ENCODE peak calls at places on chromosomes 1 and 21, in four cellular contexts. B, K, Y and Q are unnamed samples.
A peak's percentile ranks its signal among the peaks of the same experiment; 100 is the strongest.

GRCh38 chr1:101967871-101968270 is 28.9 kb downstream of the OLFM3 start:
- DNase-seq in K (no peak), Y (no peak), B (no peak), Q (no peak)

GRCh38 chr1:209650454-209650853 is 1.8 kb downstream of the LAMB3 start:
- DNase-seq in K (no peak), B (no peak), Y (no peak), Q (no peak)

GRCh38 chr1:208007938-208008342 is 97.0 kb upstream of the CD34 start:
- DNase-seq in B (no peak), Y (no peak), K (no peak), Q (no peak)

GRCh38 chr1:156073110-156073693 is 9.1 kb downstream of the MEX3A start:
- DNase-seq in B (no peak), Y (no peak), K (peak; percentile 43), Q (no peak)

GRCh38 chr1:241592273-241592958 is 47.8 kb downstream of the CHML start:
- DNase-seq in Y (no peak), K (no peak), B (no peak), Q (no peak)

GRCh38 chr1:62515055-62515454 is 78.2 kb downstream of the USP1 start:
- DNase-seq in Y (no peak), B (no peak), K (no peak), Q (no peak)

GRCh38 chr1:57067863-57068262 is 102.0 kb upstream of the C8B start:
- DNase-seq in Y (no peak), B (peak; percentile 61), K (no peak), Q (peak; percentile 33)

GRCh38 chr1:8473121-8473891 is 155.4 kb downstream of the SLC45A1 start:
- DNase-seq in K (no peak), B (no peak), Y (no peak), Q (no peak)

GRCh38 chr1:217482356-217483102 is 148.4 kb downstream of the GPATCH2 start:
- DNase-seq in K (no peak), B (no peak), Y (no peak), Q (no peak)

GRCh38 chr1:212955098-212955497 is 4.8 kb downstream of the VASH2 start:
- DNase-seq in Y (no peak), K (no peak), B (no peak), Q (no peak)

GRCh38 chr1:924619-925323 is 1.0 kb downstream of the SAMD11 start:
- DNase-seq in K (peak; percentile 84), Y (no peak), B (peak; percentile 59), Q (peak; percentile 50)

GRCh38 chr1:47561523-47562007 is 123.7 kb downstream of the FOXD2 start:
- DNase-seq in K (peak; percentile 56), Y (no peak), B (no peak), Q (no peak)

GRCh38 chr1:66624412-66625060 is 90.6 kb downstream of the SGIP1 start:
- DNase-seq in K (no peak), Y (no peak), B (no peak), Q (no peak)

GRCh38 chr1:73635021-73635420 is 563.0 kb downstream of the LRRIQ3 start:
- DNase-seq in K (no peak), Y (no peak), B (no peak), Q (no peak)

DNA sequence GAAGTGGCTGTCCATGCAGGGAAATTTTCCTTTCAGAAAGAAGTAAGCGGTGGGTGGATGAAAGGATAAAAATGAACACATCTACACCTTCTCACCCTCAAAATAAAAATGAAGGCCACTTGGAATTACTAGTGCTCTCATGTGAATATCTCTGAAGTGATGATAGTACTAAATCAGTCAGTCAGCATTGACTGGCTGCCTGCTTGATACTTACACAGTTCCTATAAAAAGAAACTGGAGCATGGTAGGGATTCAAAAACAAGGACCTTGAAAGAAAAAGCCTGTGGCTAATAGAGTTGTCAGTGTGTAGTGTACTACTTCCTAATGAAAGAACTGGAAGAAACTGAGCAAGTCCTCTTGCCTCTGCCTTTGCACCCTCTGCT is 239.7 kb downstream of the HLX start:
- DNase-seq in B (no peak), Y (no peak), K (no peak), Q (no peak)
- H3K27ac ChIP-seq in B (no peak overlapping the region), Y (peak overlapping the region; percentile 75), K (no peak overlapping the region), Q (no peak overlapping the region)

DNA sequence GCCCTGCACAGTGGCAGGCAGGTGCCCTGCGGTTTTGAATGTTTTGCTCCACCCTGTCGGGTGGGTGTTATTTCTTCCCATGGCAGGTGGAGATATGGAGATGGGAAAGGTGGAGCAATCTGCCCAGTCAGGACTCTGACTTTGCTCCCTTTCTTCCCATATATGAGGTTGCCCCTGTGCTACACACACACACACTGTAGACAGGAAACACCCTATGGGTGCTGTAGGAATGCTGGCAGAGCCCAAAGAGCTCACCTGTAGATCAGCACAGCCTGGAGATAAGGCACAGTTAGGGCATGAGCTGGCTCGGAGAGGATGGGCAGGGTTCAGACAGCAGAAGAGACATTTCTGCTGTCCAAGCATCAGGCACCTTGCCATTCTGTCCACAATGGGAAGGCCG is 246.0 kb upstream of the AJAP1 start:
- DNase-seq in B (peak; percentile 17), Y (no peak), K (no peak), Q (no peak)
- H3K9me3 ChIP-seq in B (no peaks in the 10 kb centered on the region), Y (no peaks in the 10 kb centered on the region), K (peaks cover 1% of the 10 kb centered on the region), Q (no peaks in the 10 kb centered on the region)

GRCh38 chr1:38073926-38074677 is 27.5 kb upstream of the POU3F1 start:
- DNase-seq in K (no peak), Y (no peak), B (no peak), Q (no peak)

GRCh38 chr1:38076038-38076437 is 29.4 kb upstream of the POU3F1 start:
- DNase-seq in Y (no peak), K (peak; percentile 93), B (no peak), Q (peak; percentile 22)

GRCh38 chr1:38071530-38072266 is 25.1 kb upstream of the POU3F1 start:
- DNase-seq in B (no peak), Y (peak; percentile 43), K (no peak), Q (peak; percentile 36)

GRCh38 chr1:38075191-38075590 is 28.6 kb upstream of the POU3F1 start:
- DNase-seq in K (no peak), Y (no peak), B (no peak), Q (no peak)

GRCh38 chr1:38072858-38073257 is 26.3 kb upstream of the POU3F1 start:
- DNase-seq in B (no peak), Y (no peak), K (no peak), Q (no peak)
- H3K27ac ChIP-seq in B (no peak overlapping the region), Y (no peak overlapping the region), K (peak overlapping the region; percentile 94), Q (no peak overlapping the region)

GRCh38 chr21:23021481-23021880 is 2023.3 kb downstream of the NCAM2 start:
- DNase-seq in B (no peak), Y (no peak), K (no peak), Q (no peak)

GRCh38 chr21:23020969-23021368 is 2022.8 kb downstream of the NCAM2 start:
- DNase-seq in Y (no peak), K (no peak), B (no peak), Q (no peak)

DNA sequence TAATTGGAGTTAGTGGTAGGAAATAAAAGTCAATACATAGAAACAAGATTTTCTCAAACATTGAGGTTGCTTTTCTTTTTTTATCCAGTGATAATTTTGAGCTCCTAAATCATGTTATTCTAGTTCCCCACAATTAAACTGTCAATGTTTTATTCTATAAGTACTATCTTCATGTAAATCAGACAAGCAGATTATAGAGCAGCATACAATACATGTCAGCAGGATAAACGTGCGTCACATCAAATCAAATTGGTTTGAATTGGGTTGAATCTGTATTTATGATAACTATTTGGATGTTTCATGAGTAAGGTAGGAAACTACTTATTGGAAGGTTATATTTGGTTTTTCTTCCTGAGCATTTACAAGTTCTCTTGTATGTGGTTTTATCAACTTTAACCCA is 2028.7 kb downstream of the NCAM2 start:
- DNase-seq in Y (no peak), B (no peak), K (no peak), Q (no peak)
- H3K9me3 ChIP-seq in Y (no peaks in the 10 kb centered on the region), B (no peaks in the 10 kb centered on the region), K (no peaks in the 10 kb centered on the region), Q (no peaks in the 10 kb centered on the region)

GRCh38 chr1:201763439-201764140 is 65.4 kb upstream of the IPO9 start:
- DNase-seq in B (no peak), K (no peak), Y (no peak), Q (no peak)
- H3K27ac ChIP-seq in B (peak overlapping the region; percentile 12), K (no peak overlapping the region), Y (no peak overlapping the region), Q (no peak overlapping the region)

DNA sequence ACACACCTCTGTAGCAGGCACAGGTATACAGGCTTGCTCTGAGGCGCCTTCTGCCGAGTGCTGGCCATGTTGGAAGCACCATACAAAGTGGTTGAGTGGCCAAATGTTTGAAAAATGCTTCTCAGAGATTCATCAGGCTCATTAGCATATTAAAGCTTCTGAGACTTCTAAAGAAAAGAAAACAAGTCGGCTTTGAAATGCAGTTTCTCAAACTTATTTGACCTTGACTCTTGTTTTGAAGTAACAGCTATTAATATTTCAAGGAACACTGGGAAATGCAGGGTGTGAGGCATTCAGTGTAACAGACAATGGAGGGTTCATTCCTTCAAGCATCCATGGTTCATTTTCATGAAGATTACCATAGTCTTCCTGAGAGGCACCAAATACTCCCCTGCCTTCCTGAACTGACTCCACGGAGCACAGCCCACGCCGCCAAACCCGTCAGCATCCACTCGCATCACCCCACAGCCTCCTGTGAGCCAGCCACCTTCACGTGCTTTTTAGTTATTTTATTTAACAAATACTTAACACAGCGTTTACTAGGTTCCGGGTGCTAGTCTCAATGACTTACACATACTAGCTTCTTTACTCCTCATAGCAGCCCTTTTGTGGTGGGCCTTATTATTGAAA is 81.7 kb downstream of the KCNN3 start:
- DNase-seq in B (no peak), Y (no peak), K (no peak), Q (no peak)
- H3K9me3 ChIP-seq in B (no peaks in the 10 kb centered on the region), Y (no peaks in the 10 kb centered on the region), K (no peaks in the 10 kb centered on the region), Q (no peaks in the 10 kb centered on the region)

DNA sequence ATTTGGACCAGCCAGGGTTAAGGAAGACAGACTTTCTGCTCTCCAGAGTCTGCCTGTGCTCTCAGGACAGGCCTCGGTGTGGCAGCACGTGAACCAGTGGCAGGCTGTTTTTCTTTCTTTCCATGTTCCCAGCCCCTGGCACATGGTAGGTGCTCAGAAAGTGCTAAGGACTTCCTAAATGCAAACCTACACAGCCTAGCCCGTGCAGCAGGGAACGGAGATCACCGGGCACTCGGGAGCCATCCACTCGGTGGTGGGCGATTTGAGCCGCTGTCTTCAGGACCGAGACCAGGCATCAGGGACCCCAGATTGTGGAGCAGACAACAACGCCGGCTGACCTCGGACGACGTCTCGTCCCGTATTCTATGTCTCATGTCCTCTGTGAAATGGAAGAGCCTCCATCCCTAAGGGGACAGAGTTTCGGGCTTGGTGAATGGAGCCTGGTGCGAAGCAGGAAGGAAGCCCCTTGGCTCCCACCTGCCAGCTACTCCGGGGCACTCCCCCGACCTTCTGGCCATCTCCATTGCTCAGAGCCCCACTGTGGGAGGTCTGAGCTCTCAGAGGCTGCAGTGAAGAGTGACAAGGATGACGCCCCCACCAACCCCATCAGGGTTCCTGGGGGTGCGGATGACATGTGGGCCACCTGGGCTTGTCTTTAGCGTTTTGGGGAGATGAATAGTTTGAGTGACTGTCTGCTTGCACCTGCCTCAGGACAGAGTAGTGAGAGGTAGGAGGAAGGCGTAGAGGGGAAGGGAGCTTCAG is 43.0 kb upstream of the LBR start:
- DNase-seq in B (no peak), K (peak; percentile 47), Y (no peak), Q (no peak)
- H3K27ac ChIP-seq in B (no peak overlapping the region), K (no peak overlapping the region), Y (no peak overlapping the region), Q (no peak overlapping the region)